ENCODE peak calls at places on chromosomes 4 and X, in ten cellular contexts. K is GM20000, P is MM.1S, T is H9, M is cardiac fibroblast, Q is stomach, G is AG09319, I is astrocyte of the spinal cord, A is cardiac muscle cell, Y is heart left ventricle. N is an unnamed sample.
A peak's percentile ranks its signal among the peaks of the same experiment; 100 is the strongest.

GRCh38 chr4:152516156-152516555 is 19.7 kb downstream of the FBXW7 start:
- DNase-seq in G (no peak), Q (no peak), M (no peak), K (no peak), T (no peak), P (no peak), I (no peak), A (no peak), Y (no peak), N (no peak)

GRCh38 chrX:130741584-130741983 is 161.4 kb downstream of the ENOX2 start:
- DNase-seq in G (no peak), T (no peak), Q (no peak), A (no peak), M (no peak), Y (no peak), P (no peak), I (no peak), K (no peak), N (no peak)

GRCh38 chr4:169975837-169976796 is 50.1 kb downstream of the MFAP3L start:
- DNase-seq in M (no peak), K (no peak), P (no peak), Y (no peak), I (no peak), G (no peak), T (no peak), Q (no peak), A (no peak), N (no peak)

GRCh38 chrX:16060252-16060651 is 63.1 kb upstream of the GRPR start:
- DNase-seq in Q (no peak), Y (no peak), A (no peak), P (no peak), I (no peak), G (no peak), M (no peak), K (no peak), T (no peak), N (no peak)

GRCh38 chrX:111837226-111837625 is 38.8 kb upstream of the TRPC5OS start:
- DNase-seq in I (no peak), Y (no peak), T (no peak), G (no peak), Q (no peak), K (no peak), A (peak; percentile 75), M (no peak), P (no peak), N (no peak)

GRCh38 chr4:77493829-77494551 is 111.6 kb upstream of the CXCL13 start:
- DNase-seq in Y (no peak), I (no peak), M (no peak), K (no peak), G (no peak), T (no peak), Q (no peak), A (no peak), P (peak; percentile 74), N (no peak)

GRCh38 chr4:155822572-155822971 is 43.5 kb downstream of the ASIC5 start:
- DNase-seq in G (no peak), M (no peak), A (no peak), K (no peak), Q (no peak), Y (no peak), I (peak; percentile 23), T (no peak), P (no peak), N (no peak)

GRCh38 chr4:52091811-52092210 is 40.7 kb downstream of the SPATA18 start:
- DNase-seq in T (no peak), I (peak; percentile 29), Q (no peak), M (no peak), G (no peak), Y (no peak), A (no peak), P (no peak), K (no peak), N (no peak)

GRCh38 chr4:142845293-142846070 is 619 bp downstream of the INPP4B start:
- DNase-seq in Q (peak; percentile 27), K (no peak), P (no peak), Y (peak; percentile 32), T (peak; percentile 51), M (peak; percentile 20), G (no peak), A (peak; percentile 54), I (peak; percentile 22), N (peak; percentile 35)

GRCh38 chrX:130631011-130631410 is 229.2 kb downstream of the RBMX2 start:
- DNase-seq in Y (no peak), M (no peak), G (no peak), K (no peak), A (peak; percentile 82), Q (no peak), T (no peak), P (no peak), I (no peak), N (no peak)

GRCh38 chr4:154911097-154911496 is 130.0 kb downstream of the RBM46 start:
- DNase-seq in T (peak; percentile 41), A (peak; percentile 21), Y (no peak), Q (no peak), K (no peak), I (no peak), P (no peak), M (peak; percentile 10), G (no peak), N (peak; percentile 7)

GRCh38 chr4:76943129-76943620 is 6.4 kb upstream of the SEPTIN11 start:
- DNase-seq in K (no peak), M (peak; percentile 81), Y (no peak), Q (no peak), A (no peak), I (peak; percentile 76), G (no peak), P (no peak), T (no peak), N (no peak)

GRCh38 chrX:131677655-131678628 is 134.1 kb downstream of the OR13H1 start:
- DNase-seq in Y (peak; percentile 16), K (peak; percentile 55), P (peak; percentile 51), M (peak; percentile 19), I (peak; percentile 7), Q (peak; percentile 47), A (peak; percentile 68), T (peak; percentile 69), G (no peak), N (peak; percentile 51)

GRCh38 chr4:30920043-30920442 is 199.9 kb downstream of the PCDH7 start:
- DNase-seq in K (no peak), P (no peak), Y (no peak), A (no peak), T (peak; percentile 54), G (no peak), M (no peak), Q (no peak), I (no peak), N (no peak)

GRCh38 chr4:113444386-113444785 is 317.2 kb downstream of the CAMK2D start:
- DNase-seq in T (no peak), A (peak; percentile 5), P (no peak), Q (no peak), K (no peak), M (peak; percentile 81), Y (no peak), G (no peak), I (peak; percentile 70), N (no peak)

DNA sequence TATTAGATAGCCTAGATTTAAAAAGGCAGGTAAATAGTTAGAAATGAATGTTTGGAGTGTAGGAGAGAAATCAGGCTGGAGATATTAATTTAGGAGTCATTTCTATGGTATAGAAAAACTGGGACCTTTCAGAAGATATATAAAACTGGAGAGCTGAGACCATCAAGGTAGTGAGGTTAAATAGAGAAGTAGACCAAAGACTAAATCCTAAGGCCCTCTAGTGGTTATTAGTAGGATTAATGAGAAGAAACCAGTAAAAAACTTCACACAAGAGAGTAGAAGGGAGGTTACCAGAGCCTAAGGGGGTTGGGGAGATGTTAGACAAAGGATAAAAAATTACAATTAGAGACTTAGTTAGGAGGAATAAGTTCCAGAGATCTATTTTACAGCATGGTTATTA is 351.0 kb upstream of the SPANXN1 start:
- DNase-seq in Y (no peak), Q (no peak), M (no peak), G (no peak), I (no peak), A (peak; percentile 0), K (no peak), P (peak; percentile 20), T (no peak), N (no peak)
- TF ChIP-seq CTCF in Y (no peak), Q (no peak), M (peak; percentile 2), G (no peak), I (no peak), A (no peak), K (no peak), P (peak; percentile 37), T (peak; percentile 65), N (no peak)

DNA sequence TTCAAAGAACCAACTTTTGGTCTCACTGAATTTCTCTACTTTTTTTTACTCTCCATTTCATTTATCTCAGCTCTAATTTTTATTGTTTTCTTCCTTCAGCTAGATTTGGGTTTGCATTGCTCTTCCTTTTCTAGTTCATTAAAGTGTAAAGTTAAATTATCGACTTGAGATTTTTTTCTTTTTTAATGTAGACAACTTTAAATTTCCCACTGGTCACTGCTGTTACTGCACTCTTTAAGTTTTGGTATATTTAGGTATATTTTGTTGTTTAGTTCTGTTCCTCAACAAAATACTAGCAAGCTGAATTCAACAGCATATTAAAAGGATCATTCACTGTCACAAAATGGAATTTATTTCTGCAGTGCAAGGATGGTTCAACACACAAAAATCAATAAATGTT is 572.0 kb upstream of the DIAPH2 start:
- DNase-seq in K (no peak), Q (no peak), T (no peak), P (no peak), M (no peak), Y (no peak), A (no peak), I (no peak), G (no peak), N (no peak)
- TF ChIP-seq CTCF in K (no peak), Q (no peak), T (no peak), P (peak; percentile 9), M (no peak), Y (no peak), A (no peak), I (no peak), G (no peak), N (peak; percentile 19)

DNA sequence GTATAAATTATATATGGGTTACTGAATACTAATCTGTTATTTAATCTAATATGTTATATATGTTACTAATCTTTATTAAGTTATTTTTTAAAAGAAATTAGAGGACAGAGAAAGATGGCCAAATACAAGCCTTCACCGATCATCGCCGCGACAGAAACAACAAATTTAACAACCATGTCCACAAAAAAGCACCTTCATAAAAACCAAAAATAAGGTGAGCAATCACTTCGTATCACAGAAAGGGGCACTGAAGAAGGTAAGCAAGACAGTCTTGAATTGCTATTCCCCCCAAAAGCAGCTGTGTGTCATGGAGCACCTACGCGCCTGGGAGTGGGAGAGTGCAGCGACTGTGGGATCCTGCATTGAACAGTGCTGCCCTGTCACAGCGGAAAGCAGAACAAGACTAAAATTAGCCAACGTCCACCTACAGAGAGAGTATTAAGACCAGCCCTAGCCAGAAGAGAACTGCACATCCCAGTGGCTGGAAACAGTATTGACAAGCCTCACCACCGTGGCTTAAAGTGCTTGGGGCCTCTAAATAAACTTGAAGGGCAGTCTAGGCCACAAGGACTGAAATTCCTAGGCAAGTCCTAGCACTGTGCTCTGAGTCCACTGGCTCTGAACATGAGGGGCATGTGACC is 38.5 kb downstream of the LRBA start:
- DNase-seq in K (no peak), Q (no peak), Y (no peak), I (no peak), P (no peak), A (peak; percentile 32), M (no peak), T (peak; percentile 52), G (no peak), N (no peak)
- TF ChIP-seq CTCF in K (no peak), Q (no peak), Y (no peak), I (no peak), P (no peak), A (no peak), M (no peak), T (peak; percentile 52), G (no peak), N (peak; percentile 18)

GRCh38 chr4:151325320-151326246 is at the start of gene SH3D19:
- DNase-seq in A (peak; percentile 64), M (peak; percentile 84), Q (peak; percentile 75), I (peak; percentile 64), P (peak; percentile 15), K (peak; percentile 34), T (peak; percentile 52), Y (peak; percentile 79), G (peak; percentile 20), N (peak; percentile 82)
- TF ChIP-seq CTCF in A (no peak), M (no peak), Q (no peak), I (no peak), P (no peak), K (no peak), T (no peak), Y (peak; percentile 21), G (no peak), N (no peak)

N was measured in endothelial cell.